ENCODE peak calls at places on chromosomes 7 and 10, in nine cellular contexts. One of them, this sample, is unnamed.

GRCh38 chr7:30029696-30030095 is 1.5 kb downstream of the PLEKHA8 start:
- DNase-seq in tibial nerve: no peak
- DNase-seq in transverse colon: no peak
- DNase-seq in esophagus muscularis mucosa: no peak
- DNase-seq in K562: no peak
- DNase-seq in stomach: no peak
- DNase-seq in ovary: no peak
- DNase-seq in A549: no peak
- DNase-seq in sigmoid colon: no peak
- DNase-seq in this sample: no peak

GRCh38 chr10:70699659-70700174 is 27.4 kb downstream of the ADAMTS14 start:
- DNase-seq in tibial nerve: no peak
- DNase-seq in transverse colon: no peak
- DNase-seq in esophagus muscularis mucosa: no peak
- DNase-seq in K562: peak; percentile 94
- DNase-seq in stomach: no peak
- DNase-seq in ovary: no peak
- DNase-seq in A549: peak; percentile 8
- DNase-seq in sigmoid colon: no peak
- DNase-seq in this sample: no peak

GRCh38 chr10:116044722-116045374 is 228.2 kb downstream of the GFRA1 start:
- DNase-seq in tibial nerve: peak; percentile 41
- DNase-seq in transverse colon: no peak
- DNase-seq in esophagus muscularis mucosa: no peak
- DNase-seq in K562: no peak
- DNase-seq in stomach: no peak
- DNase-seq in ovary: no peak
- DNase-seq in A549: no peak
- DNase-seq in sigmoid colon: no peak
- DNase-seq in this sample: no peak

GRCh38 chr7:103857435-103857834 is 132.0 kb downstream of the RELN start:
- DNase-seq in tibial nerve: no peak
- DNase-seq in transverse colon: no peak
- DNase-seq in esophagus muscularis mucosa: no peak
- DNase-seq in K562: no peak
- DNase-seq in stomach: no peak
- DNase-seq in ovary: no peak
- DNase-seq in A549: peak; percentile 2
- DNase-seq in sigmoid colon: no peak
- DNase-seq in this sample: no peak

GRCh38 chr7:80263321-80263720 is 128.7 kb downstream of the GNAI1 start:
- DNase-seq in tibial nerve: no peak
- DNase-seq in transverse colon: no peak
- DNase-seq in esophagus muscularis mucosa: no peak
- DNase-seq in K562: no peak
- DNase-seq in stomach: no peak
- DNase-seq in ovary: no peak
- DNase-seq in A549: no peak
- DNase-seq in sigmoid colon: no peak
- DNase-seq in this sample: no peak

GRCh38 chr10:57628592-57629284 is 639.0 kb downstream of the IPMK start:
- DNase-seq in tibial nerve: no peak
- DNase-seq in transverse colon: no peak
- DNase-seq in esophagus muscularis mucosa: no peak
- DNase-seq in K562: no peak
- DNase-seq in stomach: no peak
- DNase-seq in ovary: no peak
- DNase-seq in A549: peak; percentile 60
- DNase-seq in sigmoid colon: no peak
- DNase-seq in this sample: no peak

GRCh38 chr7:37448057-37448636 is 517 bp downstream of the ELMO1 start:
- DNase-seq in tibial nerve: no peak
- DNase-seq in transverse colon: peak; percentile 17
- DNase-seq in esophagus muscularis mucosa: no peak
- DNase-seq in K562: no peak
- DNase-seq in stomach: no peak
- DNase-seq in ovary: no peak
- DNase-seq in A549: no peak
- DNase-seq in sigmoid colon: peak; percentile 68
- DNase-seq in this sample: no peak

GRCh38 chr10:18020523-18020922 is 68.8 kb downstream of the SLC39A12 start:
- DNase-seq in tibial nerve: no peak
- DNase-seq in transverse colon: no peak
- DNase-seq in esophagus muscularis mucosa: no peak
- DNase-seq in K562: no peak
- DNase-seq in stomach: no peak
- DNase-seq in ovary: no peak
- DNase-seq in A549: no peak
- DNase-seq in sigmoid colon: no peak
- DNase-seq in this sample: no peak

GRCh38 chr7:155878250-155878649 is 66.0 kb upstream of the SHH start:
- DNase-seq in tibial nerve: no peak
- DNase-seq in transverse colon: no peak
- DNase-seq in esophagus muscularis mucosa: no peak
- DNase-seq in K562: no peak
- DNase-seq in stomach: no peak
- DNase-seq in ovary: no peak
- DNase-seq in A549: no peak
- DNase-seq in sigmoid colon: peak; percentile 40
- DNase-seq in this sample: no peak

GRCh38 chr10:122188706-122189105 is 82.4 kb upstream of the BTBD16 start:
- DNase-seq in tibial nerve: no peak
- DNase-seq in transverse colon: no peak
- DNase-seq in esophagus muscularis mucosa: no peak
- DNase-seq in K562: no peak
- DNase-seq in stomach: peak; percentile 50
- DNase-seq in ovary: no peak
- DNase-seq in A549: no peak
- DNase-seq in sigmoid colon: no peak
- DNase-seq in this sample: no peak

GRCh38 chr10:132512693-132513345 is 24.8 kb upstream of the INPP5A start:
- DNase-seq in tibial nerve: no peak
- DNase-seq in transverse colon: peak; percentile 4
- DNase-seq in esophagus muscularis mucosa: no peak
- DNase-seq in K562: no peak
- DNase-seq in stomach: no peak
- DNase-seq in ovary: no peak
- DNase-seq in A549: no peak
- DNase-seq in sigmoid colon: peak; percentile 61
- DNase-seq in this sample: no peak
- TF ChIP-seq EP300 in tibial nerve: no peak
- TF ChIP-seq EP300 in transverse colon: no peak
- TF ChIP-seq EP300 in esophagus muscularis mucosa: no peak
- TF ChIP-seq EP300 in K562: no peak
- TF ChIP-seq EP300 in stomach: no peak
- TF ChIP-seq EP300 in ovary: no peak
- TF ChIP-seq EP300 in A549: no peak
- TF ChIP-seq EP300 in sigmoid colon: no peak
- TF ChIP-seq EP300 in this sample: no peak

GRCh38 chr10:133614830-133615580 is 11.6 kb downstream of the FRG2B start:
- DNase-seq in tibial nerve: no peak
- DNase-seq in transverse colon: peak; percentile 27
- DNase-seq in esophagus muscularis mucosa: peak; percentile 90
- DNase-seq in K562: no peak
- DNase-seq in stomach: no peak
- DNase-seq in ovary: no peak
- DNase-seq in A549: no peak
- DNase-seq in sigmoid colon: no peak
- DNase-seq in this sample: no peak
- TF ChIP-seq EP300 in tibial nerve: no peak
- TF ChIP-seq EP300 in transverse colon: no peak
- TF ChIP-seq EP300 in esophagus muscularis mucosa: no peak
- TF ChIP-seq EP300 in K562: no peak
- TF ChIP-seq EP300 in stomach: no peak
- TF ChIP-seq EP300 in ovary: no peak
- TF ChIP-seq EP300 in A549: no peak
- TF ChIP-seq EP300 in sigmoid colon: no peak
- TF ChIP-seq EP300 in this sample: no peak

GRCh38 chr7:85699482-85699881 is 512.6 kb upstream of the SEMA3D start:
- DNase-seq in tibial nerve: no peak
- DNase-seq in transverse colon: no peak
- DNase-seq in esophagus muscularis mucosa: no peak
- DNase-seq in K562: no peak
- DNase-seq in stomach: no peak
- DNase-seq in ovary: no peak
- DNase-seq in A549: no peak
- DNase-seq in sigmoid colon: no peak
- DNase-seq in this sample: no peak
- TF ChIP-seq EP300 in tibial nerve: no peak
- TF ChIP-seq EP300 in transverse colon: no peak
- TF ChIP-seq EP300 in esophagus muscularis mucosa: no peak
- TF ChIP-seq EP300 in K562: no peak
- TF ChIP-seq EP300 in stomach: no peak
- TF ChIP-seq EP300 in ovary: no peak
- TF ChIP-seq EP300 in A549: no peak
- TF ChIP-seq EP300 in sigmoid colon: no peak
- TF ChIP-seq EP300 in this sample: no peak

GRCh38 chr10:101041252-101041761 is 10.3 kb downstream of the SFXN3 start:
- DNase-seq in tibial nerve: peak; percentile 91
- DNase-seq in transverse colon: peak; percentile 88
- DNase-seq in esophagus muscularis mucosa: peak; percentile 96
- DNase-seq in K562: peak; percentile 66
- DNase-seq in stomach: peak; percentile 86
- DNase-seq in ovary: peak; percentile 80
- DNase-seq in A549: peak; percentile 90
- DNase-seq in sigmoid colon: peak; percentile 93
- DNase-seq in this sample: no peak
- TF ChIP-seq EP300 in tibial nerve: no peak
- TF ChIP-seq EP300 in transverse colon: no peak
- TF ChIP-seq EP300 in esophagus muscularis mucosa: no peak
- TF ChIP-seq EP300 in K562: no peak
- TF ChIP-seq EP300 in stomach: no peak
- TF ChIP-seq EP300 in ovary: no peak
- TF ChIP-seq EP300 in A549: no peak
- TF ChIP-seq EP300 in sigmoid colon: no peak
- TF ChIP-seq EP300 in this sample: no peak

DNA sequence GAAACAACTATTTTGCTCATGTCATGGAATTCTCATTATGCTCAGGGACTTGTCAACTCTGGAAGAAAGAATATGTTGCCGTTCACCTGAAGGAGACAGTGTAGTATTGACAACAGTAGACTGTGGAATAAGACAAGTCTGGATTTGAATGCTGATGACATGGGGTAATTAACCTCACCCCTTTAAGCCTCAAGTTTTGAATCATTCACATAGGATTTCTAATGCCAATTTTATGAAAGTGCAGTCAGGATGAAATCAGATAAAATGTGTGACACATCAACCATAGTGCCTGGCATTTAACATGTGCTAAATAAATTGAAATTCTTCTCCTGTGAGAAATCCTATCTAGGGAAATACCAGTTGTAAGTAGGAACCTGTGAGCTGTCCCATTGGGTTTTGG is 305.8 kb downstream of the KIF20B start:
- DNase-seq in tibial nerve: no peak
- DNase-seq in transverse colon: no peak
- DNase-seq in esophagus muscularis mucosa: no peak
- DNase-seq in K562: no peak
- DNase-seq in stomach: no peak
- DNase-seq in ovary: no peak
- DNase-seq in A549: no peak
- DNase-seq in sigmoid colon: no peak
- DNase-seq in this sample: no peak
- TF ChIP-seq EP300 in tibial nerve: no peak
- TF ChIP-seq EP300 in transverse colon: no peak
- TF ChIP-seq EP300 in esophagus muscularis mucosa: no peak
- TF ChIP-seq EP300 in K562: no peak
- TF ChIP-seq EP300 in stomach: no peak
- TF ChIP-seq EP300 in ovary: no peak
- TF ChIP-seq EP300 in A549: no peak
- TF ChIP-seq EP300 in sigmoid colon: no peak
- TF ChIP-seq EP300 in this sample: no peak

GRCh38 chr7:116810267-116811116 is 51.9 kb upstream of the CAPZA2 start:
- DNase-seq in tibial nerve: no peak
- DNase-seq in transverse colon: no peak
- DNase-seq in esophagus muscularis mucosa: no peak
- DNase-seq in K562: no peak
- DNase-seq in stomach: no peak
- DNase-seq in ovary: no peak
- DNase-seq in A549: peak; percentile 64
- DNase-seq in sigmoid colon: no peak
- DNase-seq in this sample: no peak

GRCh38 chr7:116807011-116807560 is 55.3 kb upstream of the CAPZA2 start:
- DNase-seq in tibial nerve: no peak
- DNase-seq in transverse colon: no peak
- DNase-seq in esophagus muscularis mucosa: no peak
- DNase-seq in K562: no peak
- DNase-seq in stomach: no peak
- DNase-seq in ovary: no peak
- DNase-seq in A549: no peak
- DNase-seq in sigmoid colon: no peak
- DNase-seq in this sample: no peak

GRCh38 chr7:116812905-116813304 is 49.5 kb upstream of the CAPZA2 start:
- DNase-seq in tibial nerve: no peak
- DNase-seq in transverse colon: no peak
- DNase-seq in esophagus muscularis mucosa: no peak
- DNase-seq in K562: no peak
- DNase-seq in stomach: no peak
- DNase-seq in ovary: no peak
- DNase-seq in A549: peak; percentile 40
- DNase-seq in sigmoid colon: no peak
- DNase-seq in this sample: no peak

GRCh38 chr7:116811768-116812167 is 50.6 kb upstream of the CAPZA2 start:
- DNase-seq in tibial nerve: no peak
- DNase-seq in transverse colon: no peak
- DNase-seq in esophagus muscularis mucosa: no peak
- DNase-seq in K562: no peak
- DNase-seq in stomach: no peak
- DNase-seq in ovary: no peak
- DNase-seq in A549: no peak
- DNase-seq in sigmoid colon: no peak
- DNase-seq in this sample: no peak

DNA sequence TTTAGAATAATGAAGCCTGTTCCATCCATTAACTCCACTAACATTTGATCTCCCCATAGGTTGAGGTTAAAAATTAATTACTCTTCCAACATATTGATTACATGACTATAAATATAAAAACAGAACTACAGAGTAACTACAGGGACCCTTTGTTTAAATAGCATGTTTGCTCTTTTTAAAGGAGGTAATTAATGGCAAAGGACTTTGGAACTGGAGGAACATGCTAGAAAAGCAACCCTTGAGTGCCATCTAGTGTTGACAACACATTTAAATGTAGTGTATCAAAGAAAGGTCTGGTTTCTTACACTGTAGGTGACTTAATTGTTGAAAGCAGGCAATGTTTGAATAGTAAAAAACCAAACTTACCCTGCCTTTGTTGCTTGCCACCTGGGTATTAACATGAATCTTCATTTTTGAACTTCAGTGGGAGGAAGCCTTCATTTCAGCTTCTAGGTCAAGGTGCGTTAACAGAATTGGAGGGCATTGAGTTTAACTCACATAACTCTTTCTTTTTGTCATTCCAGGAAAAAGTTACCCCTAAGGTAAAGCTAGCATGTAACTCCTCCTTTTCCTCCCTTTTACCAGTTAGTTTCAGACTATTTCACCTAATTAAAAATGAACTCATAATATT is 52.6 kb upstream of the CAPZA2 start:
- DNase-seq in tibial nerve: peak; percentile 69
- DNase-seq in transverse colon: no peak
- DNase-seq in esophagus muscularis mucosa: no peak
- DNase-seq in K562: peak; percentile 42
- DNase-seq in stomach: no peak
- DNase-seq in ovary: no peak
- DNase-seq in A549: peak; percentile 79
- DNase-seq in sigmoid colon: no peak
- DNase-seq in this sample: no peak
- TF ChIP-seq EP300 in tibial nerve: no peak
- TF ChIP-seq EP300 in transverse colon: no peak
- TF ChIP-seq EP300 in esophagus muscularis mucosa: no peak
- TF ChIP-seq EP300 in K562: no peak
- TF ChIP-seq EP300 in stomach: no peak
- TF ChIP-seq EP300 in ovary: no peak
- TF ChIP-seq EP300 in A549: no peak
- TF ChIP-seq EP300 in sigmoid colon: no peak
- TF ChIP-seq EP300 in this sample: no peak

This sample was measured in GM12878.